ENCODE peak calls at places on chromosomes 12 and 14, in six cellular contexts. A is neuronal stem cell, Q is gastrocnemius medialis, M is endothelial cell of umbilical vein, V is DND-41, Y is fibroblast of pulmonary artery. D is an unnamed sample.

GRCh38 chr14:52458721-52459085 is 93.6 kb downstream of the TXNDC16 start:
- DNase-seq in A (no peak), V (no peak), M (no peak), Y (peak), Q (no peak), D (no peak)

GRCh38 chr14:58151264-58151700 is 731 bp downstream of the ARMH4 start:
- DNase-seq in A (no peak), Y (peak), V (no peak), M (peak), Q (no peak), D (no peak)

GRCh38 chr14:53967606-53968005 is 11.0 kb upstream of the BMP4 start:
- DNase-seq in Y (no peak), V (no peak), A (no peak), M (no peak), Q (no peak), D (no peak)

GRCh38 chr12:50986961-50987737 is 34.8 kb downstream of the HIGD1C start:
- DNase-seq in V (peak), M (peak), Y (peak), Q (peak), A (peak), D (peak)

GRCh38 chr14:54117401-54117800 is 160.8 kb upstream of the BMP4 start:
- DNase-seq in Q (no peak), A (no peak), V (no peak), Y (no peak), M (peak), D (no peak)

GRCh38 chr14:98754343-98755025 is 517.5 kb downstream of the BCL11B start:
- DNase-seq in Q (no peak), V (no peak), M (no peak), A (no peak), Y (no peak), D (no peak)

GRCh38 chr12:50639721-50640120 is 124.2 kb upstream of the ATF1 start:
- DNase-seq in A (no peak), Y (no peak), M (no peak), Q (no peak), V (no peak), D (no peak)

GRCh38 chr14:96056509-96057422 is 17.6 kb downstream of the C14orf132 start:
- DNase-seq in V (no peak), Y (no peak), M (no peak), A (no peak), Q (no peak), D (peak)

GRCh38 chr12:39764944-39765560 is 145.4 kb upstream of the ABCD2 start:
- DNase-seq in V (no peak), Y (peak), M (peak), Q (no peak), A (peak), D (no peak)

GRCh38 chr14:35369701-35370191 is 34.8 kb downstream of the NFKBIA start:
- DNase-seq in A (no peak), M (no peak), V (no peak), Y (no peak), Q (no peak), D (no peak)

GRCh38 chr14:102317564-102318248 is 1.8 kb upstream of the ZNF839 start:
- DNase-seq in Q (peak), V (no peak), Y (peak), A (no peak), M (peak), D (no peak)

GRCh38 chr12:55724226-55724939 is 4.2 kb downstream of the RDH5 start:
- DNase-seq in M (peak), Y (peak), V (peak), A (no peak), Q (peak), D (peak)

GRCh38 chr14:77276295-77276935 is 5.4 kb upstream of the NGB start:
- DNase-seq in M (no peak), Y (no peak), A (no peak), Q (no peak), V (no peak), D (no peak)

GRCh38 chr12:7933255-7933726 is 2.7 kb downstream of the SLC2A3 start:
- DNase-seq in A (peak), Y (peak), V (peak), M (peak), Q (peak), D (peak)
- H3K4me3 ChIP-seq in A (peak), Y (peak), V (peak), M (peak), Q (peak), D (peak)

GRCh38 chr14:55434805-55435174 is 5.6 kb downstream of the TBPL2 start:
- DNase-seq in Y (no peak), M (no peak), V (no peak), A (no peak), Q (no peak), D (no peak)

GRCh38 chr14:55441286-55441685 is 870 bp upstream of the TBPL2 start:
- DNase-seq in A (no peak), V (no peak), M (no peak), Y (no peak), Q (no peak), D (no peak)

GRCh38 chr14:55436530-55436929 is 3.9 kb downstream of the TBPL2 start:
- DNase-seq in Q (no peak), V (no peak), M (no peak), A (no peak), Y (no peak), D (no peak)

GRCh38 chr14:55438066-55438683 is 2.2 kb downstream of the TBPL2 start:
- DNase-seq in M (peak), A (peak), V (peak), Q (no peak), Y (peak), D (no peak)

DNA sequence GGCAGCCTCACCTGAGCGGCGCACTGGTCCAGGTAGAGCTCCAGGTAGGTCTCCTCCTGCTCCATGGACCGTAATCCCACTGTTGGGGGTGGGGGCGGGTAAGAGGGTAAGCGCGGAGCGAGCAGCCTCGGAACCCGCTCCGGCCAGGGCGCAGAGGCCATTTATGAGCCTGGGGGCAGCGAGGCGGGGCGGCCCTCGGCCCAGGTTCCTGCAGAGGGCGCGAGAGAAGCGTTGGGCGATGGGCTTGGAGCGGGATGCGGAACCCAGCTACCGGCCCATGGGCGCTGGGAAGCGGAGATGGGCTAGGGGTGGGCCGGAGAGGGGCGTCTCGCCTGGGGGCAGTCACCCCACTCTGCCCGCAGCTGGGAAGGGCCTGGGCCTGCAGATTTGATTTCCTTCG is at the start of gene TBPL2:
- DNase-seq in V (no peak), Q (no peak), A (no peak), M (no peak), Y (no peak), D (no peak)
- H3K4me3 ChIP-seq in V (no peak), Q (no peak), A (no peak), M (peak), Y (no peak), D (no peak)

DNA sequence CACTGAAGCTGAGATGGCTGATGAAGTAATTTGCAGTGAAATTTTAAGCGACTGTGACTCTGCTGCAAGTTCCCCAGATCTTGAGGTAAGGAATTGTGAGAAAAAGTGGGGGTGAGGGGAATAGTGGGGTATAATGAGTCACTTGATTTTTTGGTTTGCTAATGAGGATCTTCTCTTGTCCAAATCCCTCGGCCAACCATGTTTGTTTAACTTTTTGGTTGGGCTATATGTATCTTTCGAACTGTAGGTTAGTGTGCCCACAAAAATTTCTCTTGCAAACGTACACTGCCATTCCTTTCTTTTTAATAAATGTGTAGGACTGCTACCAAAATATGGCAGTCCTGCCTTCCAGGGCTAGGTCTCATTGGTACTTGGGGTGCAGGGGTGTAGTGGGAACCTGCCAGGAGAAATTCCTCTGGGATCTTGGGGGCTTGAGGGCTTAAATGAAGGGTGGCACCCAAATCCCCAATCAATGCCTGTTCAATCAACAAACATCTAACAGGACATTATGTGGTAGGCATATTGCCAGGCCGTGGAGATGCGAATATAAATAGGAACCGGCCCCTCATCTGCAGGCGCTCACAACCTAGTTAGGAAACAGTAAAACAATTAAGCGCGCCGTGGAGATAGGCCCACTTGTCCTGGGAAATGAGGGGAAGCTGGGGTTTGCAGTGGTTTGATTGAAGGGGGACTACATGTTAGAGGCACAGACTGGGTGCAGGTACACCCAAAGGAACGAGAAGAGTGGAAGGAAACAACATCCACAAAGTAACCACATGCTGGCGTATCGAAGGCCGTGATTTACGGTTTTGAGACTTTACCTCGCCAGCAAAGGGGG is 1.3 kb upstream of the PABPN1 start:
- DNase-seq in A (no peak), M (no peak), V (no peak), Y (no peak), Q (no peak), D (no peak)
- H3K4me3 ChIP-seq in A (peak), M (peak), V (peak), Y (peak), Q (peak), D (peak)

DNA sequence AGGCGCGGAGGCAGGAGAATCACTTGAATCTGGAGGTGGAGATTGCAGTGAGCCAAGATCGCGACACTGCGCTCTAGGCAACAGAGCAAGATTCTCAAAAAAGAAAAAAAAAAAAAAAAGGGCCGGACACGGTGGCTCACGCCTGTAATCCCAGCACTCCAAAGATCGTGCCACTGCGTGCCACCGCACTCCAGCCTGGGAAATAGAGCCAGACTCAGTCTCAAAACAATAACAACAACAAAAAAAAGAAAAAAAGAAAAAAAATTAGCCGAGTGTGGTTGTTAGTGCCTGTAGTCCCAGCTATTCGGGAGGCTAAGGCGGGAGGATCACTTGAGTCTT is 470 bp upstream of the RPL6 start:
- DNase-seq in Q (no peak), M (no peak), V (no peak), Y (no peak), A (no peak), D (no peak)
- H3K4me3 ChIP-seq in Q (peak), M (no peak), V (no peak), Y (peak), A (peak), D (peak)

GRCh38 chr14:65926935-65927700 is 514.6 kb downstream of the FUT8 start:
- DNase-seq in Y (no peak), M (no peak), A (no peak), Q (no peak), V (peak), D (no peak)
- H3K4me3 ChIP-seq in Y (no peak), M (no peak), A (no peak), Q (no peak), V (no peak), D (no peak)

GRCh38 chr12:118607831-118608230 is 231.5 kb downstream of the SUDS3 start:
- DNase-seq in Q (no peak), A (no peak), Y (no peak), M (no peak), V (no peak), D (no peak)

GRCh38 chr12:118608770-118609344 is 232.5 kb downstream of the SUDS3 start:
- DNase-seq in M (no peak), Q (no peak), Y (no peak), A (no peak), V (no peak), D (no peak)

GRCh38 chr12:118611770-118612169 is 235.4 kb downstream of the SUDS3 start:
- DNase-seq in Y (no peak), Q (no peak), V (no peak), A (no peak), M (no peak), D (no peak)

GRCh38 chr12:118606690-118607089 is 230.3 kb downstream of the SUDS3 start:
- DNase-seq in Q (no peak), V (no peak), Y (no peak), A (no peak), M (no peak), D (no peak)

GRCh38 chr12:118611295-118611694 is 234.9 kb downstream of the SUDS3 start:
- DNase-seq in Q (no peak), Y (no peak), M (no peak), V (no peak), A (peak), D (peak)
- H3K4me3 ChIP-seq in Q (no peak), Y (no peak), M (no peak), V (no peak), A (no peak), D (no peak)

GRCh38 chr12:25058012-25058411 is 109.1 kb upstream of the BCAT1 start:
- DNase-seq in Y (no peak), A (no peak), Q (no peak), V (no peak), M (no peak), D (no peak)
- H3K4me3 ChIP-seq in Y (no peak), A (no peak), Q (no peak), V (no peak), M (no peak), D (no peak)

DNA sequence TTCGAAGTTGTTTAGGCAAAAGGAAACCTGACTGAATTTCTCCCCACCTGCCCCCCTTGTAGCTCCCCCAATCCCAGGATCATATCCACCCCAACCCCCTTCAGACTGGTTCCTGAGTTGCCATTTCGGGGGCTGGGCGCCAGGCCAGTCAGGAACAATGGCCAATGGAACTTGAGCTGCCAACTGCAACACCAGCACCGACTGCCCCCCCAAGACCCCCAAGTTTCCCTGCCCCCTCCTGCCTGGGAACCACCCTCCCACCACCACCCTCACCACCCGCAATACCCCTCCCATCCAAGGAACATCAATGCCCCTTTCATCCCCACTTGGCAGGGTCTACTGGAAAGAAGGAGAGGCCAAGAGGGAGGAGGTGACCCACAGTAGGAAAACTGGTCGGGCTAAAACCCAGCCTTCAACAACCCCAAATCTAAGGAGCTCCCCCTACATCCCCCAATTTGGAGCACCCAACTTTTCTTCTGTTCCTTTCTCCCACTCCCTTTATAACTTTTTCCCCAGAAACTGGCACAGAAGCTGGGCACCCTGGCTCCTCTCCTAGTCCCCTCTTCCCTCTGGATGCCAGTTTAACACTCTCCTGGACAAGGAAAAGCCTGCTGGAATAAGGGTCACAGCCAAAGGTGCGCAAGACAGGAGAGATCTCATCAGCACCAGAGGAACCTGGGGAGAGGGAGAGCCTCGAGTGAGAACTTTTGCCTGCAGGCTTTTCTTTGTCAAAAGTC is 1.6 kb upstream of the NDRG2 start:
- DNase-seq in Y (no peak), M (no peak), Q (peak), V (no peak), A (no peak), D (no peak)
- H3K4me3 ChIP-seq in Y (no peak), M (no peak), Q (peak), V (no peak), A (no peak), D (no peak)

DNA sequence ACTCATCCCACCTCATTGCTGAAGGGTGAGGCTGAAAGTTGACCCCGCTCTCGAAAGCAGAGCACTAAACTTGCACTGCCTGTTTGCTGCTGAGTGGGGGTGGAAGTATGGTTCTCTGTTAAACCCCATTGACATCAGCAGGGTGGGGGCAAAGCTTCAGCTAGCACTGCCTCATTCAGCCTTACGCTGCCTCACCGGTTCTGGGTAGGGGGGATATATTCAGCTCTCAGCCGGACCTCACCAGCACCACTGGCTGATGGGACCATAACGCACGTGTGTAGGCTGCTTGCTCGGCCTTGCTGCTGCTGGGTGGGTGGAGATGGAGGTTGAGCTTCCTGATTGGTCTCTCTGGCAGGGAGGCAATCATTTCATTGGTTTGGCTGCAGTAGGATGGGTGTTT is 265.7 kb upstream of the RTL1 start:
- DNase-seq in Q (no peak), V (no peak), Y (no peak), M (no peak), A (no peak), D (no peak)
- H3K4me3 ChIP-seq in Q (no peak), V (no peak), Y (no peak), M (no peak), A (no peak), D (no peak)

GRCh38 chr12:113505941-113506340 is 34.3 kb upstream of the LHX5 start:
- DNase-seq in A (no peak), Q (no peak), M (no peak), V (no peak), Y (no peak), D (no peak)

GRCh38 chr12:113504917-113505316 is 33.2 kb upstream of the LHX5 start:
- DNase-seq in V (no peak), Y (no peak), Q (no peak), M (no peak), A (no peak), D (no peak)

GRCh38 chr12:113512568-113512967 is 40.9 kb upstream of the LHX5 start:
- DNase-seq in Y (no peak), Q (no peak), A (no peak), V (no peak), M (no peak), D (no peak)

GRCh38 chr12:113506867-113507266 is 35.2 kb upstream of the LHX5 start:
- DNase-seq in A (no peak), V (no peak), M (no peak), Q (no peak), Y (no peak), D (no peak)
- H3K4me3 ChIP-seq in A (no peak), V (no peak), M (no peak), Q (no peak), Y (no peak), D (no peak)

D was measured in stomach.